ENCODE peak calls at places on chromosomes 4 and X, in five cellular contexts. M, Y, I, J and X are unnamed samples.

GRCh38 chrX:1420371-1420770 is 28.5 kb upstream of the SLC25A6 start:
- DNase-seq in I (no peak), J (no peak), M (no peak), Y (no peak), X (no peak)

GRCh38 chrX:150256297-150256650 is 106.8 kb upstream of the MAMLD1 start:
- DNase-seq in J (no peak), Y (no peak), M (no peak), I (no peak), X (no peak)

GRCh38 chrX:38860106-38861013 is 59.1 kb downstream of the MID1IP1 start:
- DNase-seq in J (peak), I (no peak), M (no peak), Y (no peak), X (no peak)

GRCh38 chr4:177051473-177052060 is 258.1 kb upstream of the NEIL3 start:
- DNase-seq in Y (peak), M (no peak), I (no peak), J (no peak), X (peak)

GRCh38 chr4:172142331-172142738 is 329.1 kb downstream of the GALNTL6 start:
- DNase-seq in J (no peak), M (no peak), Y (no peak), I (no peak), X (no peak)

GRCh38 chr4:107799634-107800033 is 25.1 kb upstream of the SGMS2 start:
- DNase-seq in Y (no peak), M (no peak), I (no peak), J (no peak), X (no peak)

GRCh38 chrX:120604359-120604782 is 470 bp downstream of the MCTS1 start:
- DNase-seq in I (peak), J (peak), M (no peak), Y (peak), X (peak)

GRCh38 chrX:123927845-123928244 is 33.7 kb upstream of the STAG2 start:
- DNase-seq in M (no peak), Y (no peak), J (no peak), I (no peak), X (no peak)

GRCh38 chr4:153488006-153488718 is 22.0 kb downstream of the TMEM131L start:
- DNase-seq in M (peak), I (peak), Y (no peak), J (peak), X (peak)

GRCh38 chr4:6703786-6704185 is 5.9 kb downstream of the MRFAP1L1 start:
- DNase-seq in Y (no peak), J (no peak), I (no peak), M (no peak), X (no peak)

GRCh38 chr4:184798504-184798903 is 27.3 kb downstream of the ACSL1 start:
- DNase-seq in M (no peak), I (no peak), J (no peak), Y (no peak), X (no peak)

GRCh38 chr4:3010577-3010976 is 47.2 kb downstream of the GRK4 start:
- DNase-seq in J (no peak), Y (no peak), I (no peak), M (no peak), X (no peak)

GRCh38 chr4:6308890-6309643 is 39.4 kb downstream of the WFS1 start:
- DNase-seq in J (no peak), I (peak), Y (no peak), M (peak), X (no peak)

GRCh38 chr4:124144302-124144701 is 568.2 kb downstream of the ANKRD50 start:
- DNase-seq in Y (no peak), I (no peak), M (no peak), J (no peak), X (no peak)

GRCh38 chrX:111133389-111133788 is 37.4 kb downstream of the PAK3 start:
- DNase-seq in M (no peak), Y (no peak), I (no peak), J (no peak), X (no peak)

GRCh38 chr4:176436500-176436973 is 116.8 kb downstream of the SPCS3 start:
- DNase-seq in J (no peak), M (no peak), I (no peak), Y (no peak), X (no peak)

GRCh38 chr4:87853108-87853507 is 20.3 kb downstream of the MEPE start:
- DNase-seq in J (no peak), I (no peak), M (no peak), Y (no peak), X (no peak)

GRCh38 chrX:69759921-69760625 is 144.2 kb downstream of the EDA start:
- DNase-seq in I (no peak), J (no peak), Y (no peak), M (no peak), X (no peak)

GRCh38 chr4:182749768-182750167 is 167.4 kb downstream of the DCTD start:
- DNase-seq in Y (no peak), M (no peak), J (no peak), I (no peak), X (no peak)

GRCh38 chr4:152935138-152935537 is 985 bp upstream of the FHDC1 start:
- DNase-seq in I (no peak), M (no peak), Y (peak), J (no peak), X (peak)

GRCh38 chr4:23888421-23889319 is 1.2 kb downstream of the PPARGC1A start:
- DNase-seq in Y (peak), I (no peak), M (no peak), J (no peak), X (no peak)

GRCh38 chr4:6848717-6849305 is 60.8 kb upstream of the TBC1D14 start:
- DNase-seq in I (no peak), J (no peak), Y (no peak), M (no peak), X (no peak)

GRCh38 chr4:102547973-102548372 is 46.8 kb downstream of the NFKB1 start:
- DNase-seq in M (no peak), I (no peak), J (no peak), Y (no peak), X (no peak)

GRCh38 chrX:129553619-129554288 is 13.7 kb downstream of the OCRL start:
- DNase-seq in I (no peak), Y (no peak), J (no peak), M (no peak), X (no peak)

GRCh38 chr4:6011686-6012085 is 6.5 kb downstream of the C4orf50 start:
- DNase-seq in M (no peak), J (no peak), Y (no peak), I (no peak), X (no peak)

GRCh38 chr4:80365928-80366327 is 30.4 kb downstream of the CFAP299 start:
- DNase-seq in Y (peak), J (peak), M (peak), I (no peak), X (peak)

GRCh38 chr4:161823450-161823849 is 340.4 kb downstream of the FSTL5 start:
- DNase-seq in J (no peak), M (no peak), Y (no peak), I (no peak), X (no peak)

GRCh38 chr4:578451-579443 is 2.7 kb upstream of the TMEM271 start:
- DNase-seq in Y (no peak), I (no peak), M (no peak), J (no peak), X (no peak)

GRCh38 chr4:89077806-89078205 is 20.8 kb upstream of the FAM13A start:
- DNase-seq in Y (no peak), M (no peak), J (no peak), I (no peak), X (no peak)

GRCh38 chr4:157014621-157015591 is 43.3 kb upstream of the PDGFC start:
- DNase-seq in Y (no peak), M (no peak), I (no peak), J (no peak), X (no peak)

GRCh38 chr4:184766421-184766820 is 32.5 kb upstream of the CENPU start:
- DNase-seq in I (no peak), J (no peak), M (no peak), Y (no peak), X (no peak)

GRCh38 chrX:120664081-120664480 is 34.2 kb upstream of the C1GALT1C1 start:
- DNase-seq in I (no peak), J (no peak), Y (no peak), M (no peak), X (no peak)

GRCh38 chrX:47229427-47229826 is 3.4 kb upstream of the USP11 start:
- DNase-seq in Y (no peak), M (no peak), J (no peak), I (no peak), X (no peak)

GRCh38 chr4:116070283-116070682 is 956.9 kb upstream of the NDST4 start:
- DNase-seq in J (no peak), M (no peak), Y (no peak), I (no peak), X (no peak)

GRCh38 chr4:138473339-138473738 is 231.2 kb upstream of the SLC7A11 start:
- DNase-seq in J (no peak), Y (no peak), M (no peak), I (no peak), X (no peak)

GRCh38 chrX:104343408-104344129 is 88.8 kb upstream of the ESX1 start:
- DNase-seq in I (no peak), M (no peak), J (no peak), Y (peak), X (peak)

GRCh38 chr4:68654946-68655721 is 15.3 kb downstream of the UGT2B15 start:
- DNase-seq in M (no peak), Y (no peak), J (no peak), I (no peak), X (no peak)